ENCODE peak calls at places on chromosomes 4 and X, in seven cellular contexts. X, W, R, E, S, G and U are unnamed samples.

GRCh38 chr4:31467781-31468180 is 747.6 kb downstream of the PCDH7 start:
- DNase-seq in R (peak; percentile 85), E (no peak), X (no peak), S (no peak), W (no peak), G (no peak), U (peak; percentile 26)

GRCh38 chr4:12703076-12703475 is 781.1 kb downstream of the RAB28 start:
- DNase-seq in X (no peak), R (no peak), S (no peak), E (no peak), W (no peak), G (no peak), U (no peak)

GRCh38 chr4:101019941-101020401 is 327.4 kb downstream of the PPP3CA start:
- DNase-seq in S (no peak), G (peak; percentile 14), E (no peak), W (no peak), X (peak; percentile 11), R (no peak), U (no peak)

GRCh38 chr4:16573181-16573580 is 325.3 kb downstream of the LDB2 start:
- DNase-seq in S (no peak), G (peak; percentile 67), X (no peak), E (no peak), W (no peak), R (peak; percentile 88), U (peak; percentile 41)

GRCh38 chrX:100643943-100644587 is at the start of gene SRPX2:
- DNase-seq in R (peak; percentile 92), S (no peak), W (peak; percentile 24), X (peak; percentile 80), E (peak; percentile 41), G (peak; percentile 91), U (peak; percentile 92)

GRCh38 chr4:45347056-45347455 is 620.7 kb upstream of the GNPDA2 start:
- DNase-seq in G (no peak), S (no peak), X (no peak), E (no peak), W (no peak), R (no peak), U (no peak)

GRCh38 chrX:34656842-34657780 is at the start of gene TMEM47:
- DNase-seq in X (peak; percentile 44), R (peak; percentile 58), S (peak; percentile 81), G (peak; percentile 70), E (peak; percentile 72), W (peak; percentile 73), U (peak; percentile 78)

GRCh38 chrX:123993904-123994635 is 32.6 kb downstream of the STAG2 start:
- DNase-seq in W (no peak), X (no peak), S (no peak), G (peak; percentile 48), E (no peak), R (no peak), U (no peak)

GRCh38 chr4:3671571-3672464 is 94.4 kb upstream of the ADRA2C start:
- DNase-seq in G (peak; percentile 41), S (no peak), E (peak; percentile 18), X (peak; percentile 31), R (no peak), W (no peak), U (peak; percentile 3)

GRCh38 chrX:69088171-69088938 is 76.9 kb downstream of the PJA1 start:
- DNase-seq in E (no peak), X (no peak), S (no peak), W (no peak), G (peak; percentile 28), R (peak; percentile 24), U (peak; percentile 28)

GRCh38 chr4:16721618-16722291 is 176.7 kb downstream of the LDB2 start:
- DNase-seq in G (peak; percentile 89), S (no peak), R (peak; percentile 51), W (no peak), E (no peak), X (no peak), U (peak; percentile 54)

GRCh38 chr4:146550161-146550560 is 28.4 kb upstream of the SLC10A7 start:
- DNase-seq in W (no peak), G (no peak), X (no peak), E (no peak), S (no peak), R (no peak), U (no peak)

GRCh38 chr4:26930964-26931363 is 70.3 kb downstream of the STIM2 start:
- DNase-seq in X (no peak), E (no peak), W (no peak), R (no peak), G (no peak), S (no peak), U (no peak)

GRCh38 chrX:153075366-153075765 is 3.1 kb downstream of the PNMA6A start:
- DNase-seq in R (no peak), X (no peak), S (no peak), G (no peak), W (no peak), E (no peak), U (no peak)

GRCh38 chr4:128958194-128958593 is 135.1 kb downstream of the SCLT1 start:
- DNase-seq in E (no peak), S (no peak), X (no peak), G (peak; percentile 6), R (no peak), W (peak; percentile 3), U (peak; percentile 3)

GRCh38 chr4:186137193-186137792 is 32.8 kb downstream of the FAM149A start:
- DNase-seq in X (peak; percentile 11), G (peak; percentile 27), R (peak; percentile 34), S (no peak), W (no peak), E (no peak), U (peak; percentile 52)

GRCh38 chrX:19647731-19648588 is 132.7 kb upstream of the MAP3K15 start:
- DNase-seq in R (peak; percentile 74), S (no peak), G (peak; percentile 51), E (no peak), W (no peak), X (no peak), U (no peak)

GRCh38 chr4:7515390-7515902 is 80.7 kb upstream of the PSAPL1 start:
- DNase-seq in X (no peak), R (peak; percentile 9), E (no peak), S (no peak), G (no peak), W (no peak), U (no peak)
- TF ChIP-seq CTCF in X (no peak), R (no peak), E (no peak), S (no peak), G (no peak), W (no peak), U (no peak)

GRCh38 chrX:11124094-11124493 is 13.0 kb downstream of the HCCS start:
- DNase-seq in W (no peak), S (no peak), G (no peak), X (no peak), E (no peak), R (no peak), U (no peak)
- H3K4me3 ChIP-seq in W (no peak overlapping the region), S (no peak overlapping the region), G (no peak overlapping the region), X (no peak overlapping the region), E (no peak overlapping the region), R (no peak overlapping the region), U (no peak overlapping the region)

GRCh38 chr4:404006-404405 is 66.4 kb downstream of the ZNF141 start:
- DNase-seq in G (no peak), W (no peak), R (no peak), X (no peak), S (no peak), E (no peak), U (no peak)
- TF ChIP-seq CTCF in G (no peak), W (no peak), R (no peak), X (no peak), S (no peak), E (no peak), U (no peak)

DNA sequence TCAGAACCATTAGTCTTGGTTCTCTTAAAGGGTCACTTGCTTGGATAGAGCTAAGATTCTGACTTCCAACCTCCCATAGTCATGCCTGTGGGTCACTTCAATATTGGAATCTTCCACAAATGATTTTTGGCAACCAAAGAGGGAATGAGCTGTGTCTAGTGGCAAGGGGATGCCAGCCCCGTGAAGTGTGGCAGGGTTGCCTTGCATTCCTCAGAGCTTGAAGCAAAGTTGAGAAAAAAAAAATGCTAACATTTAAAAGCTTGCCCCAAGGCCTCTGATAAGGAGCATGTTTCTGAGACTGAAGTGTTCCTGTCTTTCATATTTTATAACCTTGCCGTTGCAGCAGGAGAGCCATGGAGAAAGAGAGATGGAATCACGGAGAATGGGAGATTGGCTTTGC is 120.2 kb downstream of the PAPSS1 start:
- DNase-seq in S (no peak), E (no peak), R (no peak), W (no peak), X (no peak), G (no peak), U (no peak)
- H3K4me3 ChIP-seq in S (no peak overlapping the region), E (no peak overlapping the region), R (no peak overlapping the region), W (no peak overlapping the region), X (no peak overlapping the region), G (no peak overlapping the region), U (no peak overlapping the region)

DNA sequence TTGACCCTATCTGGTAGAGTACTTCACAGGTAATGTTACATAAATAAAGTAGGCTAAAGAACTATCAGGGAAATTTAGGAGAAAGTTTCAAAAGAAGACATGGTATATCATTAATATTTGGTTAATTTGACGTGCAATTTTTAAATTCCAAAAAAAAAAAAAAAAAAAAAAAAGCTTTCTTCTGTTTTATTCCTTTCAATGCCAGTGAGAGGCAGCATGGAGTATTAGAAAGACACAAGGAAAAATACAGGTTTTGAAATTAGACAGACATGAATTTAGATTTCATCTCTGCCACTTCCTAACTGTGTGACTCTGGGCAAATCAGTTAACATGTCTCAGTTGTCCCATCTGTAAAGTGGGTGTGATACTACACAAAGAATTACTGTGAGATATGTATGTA is 132.6 kb downstream of the GPC3 start:
- DNase-seq in R (no peak), G (no peak), S (no peak), W (no peak), X (no peak), E (no peak), U (no peak)
- TF ChIP-seq CTCF in R (peak; percentile 8), G (peak; percentile 13), S (no peak), W (no peak), X (no peak), E (no peak), U (no peak)

GRCh38 chr4:123346330-123346940 is 50.2 kb upstream of the SPRY1 start:
- DNase-seq in R (no peak), X (no peak), W (no peak), E (no peak), G (no peak), S (no peak), U (no peak)

GRCh38 chr4:123345132-123345923 is 51.3 kb upstream of the SPRY1 start:
- DNase-seq in G (no peak), W (no peak), R (no peak), E (no peak), X (no peak), S (no peak), U (no peak)

GRCh38 chr4:123345924-123346300 is 50.7 kb upstream of the SPRY1 start:
- DNase-seq in X (no peak), G (no peak), R (no peak), S (no peak), E (no peak), W (no peak), U (no peak)

GRCh38 chr4:123349401-123350190 is 47.0 kb upstream of the SPRY1 start:
- DNase-seq in G (no peak), S (no peak), W (no peak), E (no peak), X (no peak), R (no peak), U (no peak)

DNA sequence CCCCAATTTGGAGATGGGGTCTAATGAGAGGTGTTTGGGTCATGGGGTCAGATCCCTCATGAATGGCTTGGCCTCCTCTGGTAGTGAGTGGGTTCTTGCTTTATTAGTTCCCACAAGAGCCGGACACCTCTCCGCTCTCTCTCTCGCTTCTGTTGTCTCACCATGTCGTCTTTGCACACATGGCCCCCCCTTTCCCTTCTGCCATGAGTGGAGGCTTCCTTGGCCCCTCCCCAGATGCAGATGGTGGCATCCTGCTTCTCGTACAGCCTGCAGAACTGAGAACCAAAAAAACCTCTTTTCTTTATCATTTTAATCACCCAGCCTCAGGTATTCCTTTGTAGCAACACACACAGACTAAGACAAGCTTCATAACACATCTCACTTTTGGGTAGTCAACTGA is 49.7 kb upstream of the SPRY1 start:
- DNase-seq in R (no peak), E (no peak), W (no peak), G (no peak), X (no peak), S (no peak), U (no peak)
- H3K4me3 ChIP-seq in R (no peak overlapping the region), E (no peak overlapping the region), W (no peak overlapping the region), G (no peak overlapping the region), X (no peak overlapping the region), S (no peak overlapping the region), U (no peak overlapping the region)